ENCODE peak calls at places on chromosomes 2 and 18, in nine cellular contexts. One of them, this sample, is unnamed.
A peak's percentile ranks its signal among the peaks of the same experiment; 100 is the strongest.

GRCh38 chr2:11532434-11533055 is 1.3 kb upstream of the GREB1 start:
- DNase-seq in lung: no peak
- DNase-seq in OCI-LY7: no peak
- DNase-seq in HFF-Myc: no peak
- DNase-seq in mucosa of descending colon: no peak
- DNase-seq in neural progenitor cell: no peak
- DNase-seq in ovary: peak; percentile 40
- DNase-seq in endodermal cell: peak; percentile 37
- DNase-seq in Panc1: no peak
- DNase-seq in this sample: no peak

GRCh38 chr2:25262288-25262687 is 79.4 kb downstream of the DNMT3A start:
- DNase-seq in lung: no peak
- DNase-seq in OCI-LY7: no peak
- DNase-seq in HFF-Myc: no peak
- DNase-seq in mucosa of descending colon: no peak
- DNase-seq in neural progenitor cell: no peak
- DNase-seq in ovary: no peak
- DNase-seq in endodermal cell: no peak
- DNase-seq in Panc1: no peak
- DNase-seq in this sample: no peak

GRCh38 chr2:27885246-27885645 is 4.9 kb downstream of the RBKS start:
- DNase-seq in lung: no peak
- DNase-seq in OCI-LY7: no peak
- DNase-seq in HFF-Myc: no peak
- DNase-seq in mucosa of descending colon: no peak
- DNase-seq in neural progenitor cell: no peak
- DNase-seq in ovary: no peak
- DNase-seq in endodermal cell: no peak
- DNase-seq in Panc1: no peak
- DNase-seq in this sample: peak; percentile 25

GRCh38 chr18:61591200-61591719 is 258.0 kb downstream of the CDH20 start:
- DNase-seq in lung: no peak
- DNase-seq in OCI-LY7: no peak
- DNase-seq in HFF-Myc: no peak
- DNase-seq in mucosa of descending colon: no peak
- DNase-seq in neural progenitor cell: no peak
- DNase-seq in ovary: no peak
- DNase-seq in endodermal cell: no peak
- DNase-seq in Panc1: no peak
- DNase-seq in this sample: no peak

GRCh38 chr2:129331638-129332037 is 647.8 kb upstream of the RAB6C start:
- DNase-seq in lung: no peak
- DNase-seq in OCI-LY7: no peak
- DNase-seq in HFF-Myc: no peak
- DNase-seq in mucosa of descending colon: no peak
- DNase-seq in neural progenitor cell: peak; percentile 9
- DNase-seq in ovary: no peak
- DNase-seq in endodermal cell: peak; percentile 72
- DNase-seq in Panc1: no peak
- DNase-seq in this sample: no peak

GRCh38 chr2:86744152-86744551 is 24.1 kb downstream of the RMND5A start:
- DNase-seq in lung: no peak
- DNase-seq in OCI-LY7: no peak
- DNase-seq in HFF-Myc: no peak
- DNase-seq in mucosa of descending colon: no peak
- DNase-seq in neural progenitor cell: no peak
- DNase-seq in ovary: no peak
- DNase-seq in endodermal cell: no peak
- DNase-seq in Panc1: no peak
- DNase-seq in this sample: no peak

GRCh38 chr2:66236816-66237469 is 198.0 kb upstream of the MEIS1 start:
- DNase-seq in lung: no peak
- DNase-seq in OCI-LY7: no peak
- DNase-seq in HFF-Myc: no peak
- DNase-seq in mucosa of descending colon: no peak
- DNase-seq in neural progenitor cell: no peak
- DNase-seq in ovary: no peak
- DNase-seq in endodermal cell: no peak
- DNase-seq in Panc1: no peak
- DNase-seq in this sample: no peak

GRCh38 chr2:229096667-229097066 is 174.4 kb downstream of the PID1 start:
- DNase-seq in lung: no peak
- DNase-seq in OCI-LY7: no peak
- DNase-seq in HFF-Myc: no peak
- DNase-seq in mucosa of descending colon: no peak
- DNase-seq in neural progenitor cell: no peak
- DNase-seq in ovary: no peak
- DNase-seq in endodermal cell: no peak
- DNase-seq in Panc1: no peak
- DNase-seq in this sample: no peak

GRCh38 chr2:117411983-117412382 is 402.5 kb upstream of the DDX18 start:
- DNase-seq in lung: no peak
- DNase-seq in OCI-LY7: no peak
- DNase-seq in HFF-Myc: no peak
- DNase-seq in mucosa of descending colon: no peak
- DNase-seq in neural progenitor cell: no peak
- DNase-seq in ovary: no peak
- DNase-seq in endodermal cell: no peak
- DNase-seq in Panc1: no peak
- DNase-seq in this sample: no peak

GRCh38 chr2:109381327-109381820 is 232.4 kb downstream of the SEPTIN10 start:
- DNase-seq in lung: no peak
- DNase-seq in OCI-LY7: no peak
- DNase-seq in HFF-Myc: no peak
- DNase-seq in mucosa of descending colon: no peak
- DNase-seq in neural progenitor cell: no peak
- DNase-seq in ovary: no peak
- DNase-seq in endodermal cell: peak; percentile 17
- DNase-seq in Panc1: no peak
- DNase-seq in this sample: no peak

GRCh38 chr2:213995400-213996105 is 415.3 kb upstream of the VWC2L start:
- DNase-seq in lung: no peak
- DNase-seq in OCI-LY7: no peak
- DNase-seq in HFF-Myc: peak; percentile 48
- DNase-seq in mucosa of descending colon: no peak
- DNase-seq in neural progenitor cell: no peak
- DNase-seq in ovary: no peak
- DNase-seq in endodermal cell: no peak
- DNase-seq in Panc1: peak; percentile 54
- DNase-seq in this sample: peak; percentile 63

GRCh38 chr2:126685629-126686028 is 29.7 kb downstream of the GYPC start:
- DNase-seq in lung: no peak
- DNase-seq in OCI-LY7: peak; percentile 77
- DNase-seq in HFF-Myc: no peak
- DNase-seq in mucosa of descending colon: no peak
- DNase-seq in neural progenitor cell: no peak
- DNase-seq in ovary: no peak
- DNase-seq in endodermal cell: no peak
- DNase-seq in Panc1: no peak
- DNase-seq in this sample: no peak

GRCh38 chr2:178905266-178905665 is 98.0 kb upstream of the TTN start:
- DNase-seq in lung: no peak
- DNase-seq in OCI-LY7: no peak
- DNase-seq in HFF-Myc: no peak
- DNase-seq in mucosa of descending colon: no peak
- DNase-seq in neural progenitor cell: no peak
- DNase-seq in ovary: no peak
- DNase-seq in endodermal cell: no peak
- DNase-seq in Panc1: no peak
- DNase-seq in this sample: peak; percentile 62

GRCh38 chr2:178912416-178913056 is 105.3 kb upstream of the TTN start:
- DNase-seq in lung: no peak
- DNase-seq in OCI-LY7: no peak
- DNase-seq in HFF-Myc: no peak
- DNase-seq in mucosa of descending colon: no peak
- DNase-seq in neural progenitor cell: no peak
- DNase-seq in ovary: no peak
- DNase-seq in endodermal cell: no peak
- DNase-seq in Panc1: no peak
- DNase-seq in this sample: no peak

GRCh38 chr2:178908810-178909209 is 101.6 kb upstream of the TTN start:
- DNase-seq in lung: no peak
- DNase-seq in OCI-LY7: no peak
- DNase-seq in HFF-Myc: no peak
- DNase-seq in mucosa of descending colon: no peak
- DNase-seq in neural progenitor cell: no peak
- DNase-seq in ovary: no peak
- DNase-seq in endodermal cell: no peak
- DNase-seq in Panc1: no peak
- DNase-seq in this sample: no peak

GRCh38 chr2:178910005-178910404 is 102.8 kb upstream of the TTN start:
- DNase-seq in lung: no peak
- DNase-seq in OCI-LY7: no peak
- DNase-seq in HFF-Myc: no peak
- DNase-seq in mucosa of descending colon: no peak
- DNase-seq in neural progenitor cell: no peak
- DNase-seq in ovary: no peak
- DNase-seq in endodermal cell: no peak
- DNase-seq in Panc1: peak; percentile 42
- DNase-seq in this sample: no peak

DNA sequence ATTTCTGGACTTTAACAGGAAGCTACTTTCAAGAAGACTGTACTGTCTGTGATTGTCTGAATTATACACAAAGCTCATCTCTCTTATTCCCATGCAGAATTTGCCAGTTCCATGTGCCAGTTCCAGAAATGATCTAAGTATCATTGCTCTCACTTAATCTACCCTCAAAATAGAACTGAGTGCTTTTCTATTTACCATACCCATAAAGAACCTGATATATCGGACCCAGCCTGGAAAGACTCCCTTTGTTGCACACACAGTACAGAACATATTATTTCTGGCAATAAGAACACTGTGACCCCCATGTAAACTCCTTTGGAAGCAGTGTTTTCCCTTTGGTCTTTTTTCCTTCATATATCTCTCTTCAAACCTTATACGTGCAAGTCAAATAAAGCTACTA is 102.3 kb upstream of the TTN start:
- DNase-seq in lung: no peak
- DNase-seq in OCI-LY7: no peak
- DNase-seq in HFF-Myc: no peak
- DNase-seq in mucosa of descending colon: no peak
- DNase-seq in neural progenitor cell: no peak
- DNase-seq in ovary: no peak
- DNase-seq in endodermal cell: no peak
- DNase-seq in Panc1: no peak
- DNase-seq in this sample: no peak
- H3K4me3 ChIP-seq in lung: no peak overlapping the region
- H3K4me3 ChIP-seq in OCI-LY7: no peak overlapping the region
- H3K4me3 ChIP-seq in HFF-Myc: no peak overlapping the region
- H3K4me3 ChIP-seq in mucosa of descending colon: no peak overlapping the region
- H3K4me3 ChIP-seq in neural progenitor cell: no peak overlapping the region
- H3K4me3 ChIP-seq in ovary: no peak overlapping the region
- H3K4me3 ChIP-seq in endodermal cell: no peak overlapping the region
- H3K4me3 ChIP-seq in Panc1: no peak overlapping the region
- H3K4me3 ChIP-seq in this sample: no peak overlapping the region

GRCh38 chr2:73290049-73290839 is 3.1 kb downstream of the EGR4 start:
- DNase-seq in lung: no peak
- DNase-seq in OCI-LY7: peak; percentile 75
- DNase-seq in HFF-Myc: no peak
- DNase-seq in mucosa of descending colon: no peak
- DNase-seq in neural progenitor cell: peak; percentile 72
- DNase-seq in ovary: no peak
- DNase-seq in endodermal cell: peak; percentile 86
- DNase-seq in Panc1: peak; percentile 60
- DNase-seq in this sample: no peak
- TF ChIP-seq CTCF in lung: no peak
- TF ChIP-seq CTCF in OCI-LY7: peak; percentile 90
- TF ChIP-seq CTCF in HFF-Myc: peak; percentile 72
- TF ChIP-seq CTCF in mucosa of descending colon: peak; percentile 22
- TF ChIP-seq CTCF in neural progenitor cell: peak; percentile 77
- TF ChIP-seq CTCF in ovary: no peak
- TF ChIP-seq CTCF in endodermal cell: peak; percentile 81
- TF ChIP-seq CTCF in Panc1: peak; percentile 92
- TF ChIP-seq CTCF in this sample: peak; percentile 93

GRCh38 chr2:178819992-178820391 is 12.8 kb upstream of the TTN start:
- DNase-seq in lung: no peak
- DNase-seq in OCI-LY7: no peak
- DNase-seq in HFF-Myc: no peak
- DNase-seq in mucosa of descending colon: no peak
- DNase-seq in neural progenitor cell: no peak
- DNase-seq in ovary: no peak
- DNase-seq in endodermal cell: no peak
- DNase-seq in Panc1: no peak
- DNase-seq in this sample: no peak
- H3K4me3 ChIP-seq in lung: no peak overlapping the region
- H3K4me3 ChIP-seq in OCI-LY7: no peak overlapping the region
- H3K4me3 ChIP-seq in HFF-Myc: no peak overlapping the region
- H3K4me3 ChIP-seq in mucosa of descending colon: no peak overlapping the region
- H3K4me3 ChIP-seq in neural progenitor cell: no peak overlapping the region
- H3K4me3 ChIP-seq in ovary: no peak overlapping the region
- H3K4me3 ChIP-seq in endodermal cell: no peak overlapping the region
- H3K4me3 ChIP-seq in Panc1: no peak overlapping the region
- H3K4me3 ChIP-seq in this sample: no peak overlapping the region

GRCh38 chr2:241218131-241219029 is 29.9 kb downstream of the ANO7 start:
- DNase-seq in lung: no peak
- DNase-seq in OCI-LY7: peak; percentile 51
- DNase-seq in HFF-Myc: no peak
- DNase-seq in mucosa of descending colon: peak; percentile 62
- DNase-seq in neural progenitor cell: peak; percentile 85
- DNase-seq in ovary: peak; percentile 74
- DNase-seq in endodermal cell: peak; percentile 83
- DNase-seq in Panc1: no peak
- DNase-seq in this sample: no peak
- TF ChIP-seq CTCF in lung: no peak
- TF ChIP-seq CTCF in OCI-LY7: peak; percentile 77
- TF ChIP-seq CTCF in HFF-Myc: no peak
- TF ChIP-seq CTCF in mucosa of descending colon: no peak
- TF ChIP-seq CTCF in neural progenitor cell: peak; percentile 44
- TF ChIP-seq CTCF in ovary: no peak
- TF ChIP-seq CTCF in endodermal cell: peak; percentile 49
- TF ChIP-seq CTCF in Panc1: no peak
- TF ChIP-seq CTCF in this sample: peak; percentile 9

GRCh38 chr2:10405441-10405840 is 42.7 kb downstream of the ODC1 start:
- DNase-seq in lung: peak; percentile 84
- DNase-seq in OCI-LY7: no peak
- DNase-seq in HFF-Myc: peak; percentile 88
- DNase-seq in mucosa of descending colon: no peak
- DNase-seq in neural progenitor cell: no peak
- DNase-seq in ovary: no peak
- DNase-seq in endodermal cell: no peak
- DNase-seq in Panc1: peak; percentile 94
- DNase-seq in this sample: peak; percentile 98
- H3K4me3 ChIP-seq in lung: no peak overlapping the region
- H3K4me3 ChIP-seq in OCI-LY7: no peak overlapping the region
- H3K4me3 ChIP-seq in HFF-Myc: no peak overlapping the region
- H3K4me3 ChIP-seq in mucosa of descending colon: no peak overlapping the region
- H3K4me3 ChIP-seq in neural progenitor cell: no peak overlapping the region
- H3K4me3 ChIP-seq in ovary: no peak overlapping the region
- H3K4me3 ChIP-seq in endodermal cell: no peak overlapping the region
- H3K4me3 ChIP-seq in Panc1: no peak overlapping the region
- H3K4me3 ChIP-seq in this sample: no peak overlapping the region

DNA sequence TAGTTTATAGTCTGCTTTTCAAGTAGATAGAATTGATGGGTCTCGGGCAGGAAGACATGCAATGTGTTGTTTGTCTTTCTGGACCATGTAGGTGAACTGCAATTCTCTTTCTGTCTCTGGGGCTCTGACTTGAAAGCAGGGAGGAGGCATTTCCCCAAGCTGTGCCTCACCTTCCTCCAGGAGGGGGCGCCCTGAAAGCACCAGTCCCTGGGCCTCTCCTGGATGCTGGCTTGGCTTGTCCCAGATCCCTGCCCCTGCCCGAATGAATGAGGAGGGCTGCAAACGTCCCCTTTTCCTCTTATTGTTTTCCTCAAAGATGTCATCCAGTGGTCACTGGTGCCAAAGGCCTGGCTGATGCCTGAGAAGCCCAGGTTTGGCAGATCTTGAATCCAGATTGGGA is 270.6 kb downstream of the CELF4 start:
- DNase-seq in lung: no peak
- DNase-seq in OCI-LY7: peak; percentile 1
- DNase-seq in HFF-Myc: no peak
- DNase-seq in mucosa of descending colon: peak; percentile 36
- DNase-seq in neural progenitor cell: peak; percentile 85
- DNase-seq in ovary: no peak
- DNase-seq in endodermal cell: peak; percentile 96
- DNase-seq in Panc1: no peak
- DNase-seq in this sample: no peak
- TF ChIP-seq CTCF in lung: no peak
- TF ChIP-seq CTCF in OCI-LY7: peak; percentile 50
- TF ChIP-seq CTCF in HFF-Myc: peak; percentile 85
- TF ChIP-seq CTCF in mucosa of descending colon: no peak
- TF ChIP-seq CTCF in neural progenitor cell: peak; percentile 84
- TF ChIP-seq CTCF in ovary: no peak
- TF ChIP-seq CTCF in endodermal cell: peak; percentile 92
- TF ChIP-seq CTCF in Panc1: no peak
- TF ChIP-seq CTCF in this sample: peak; percentile 80